ENCODE peak calls at places on chromosomes 1 and 21, in eight cellular contexts. Z, D, P, B, T, W, Q and L are unnamed samples. For H3K36me3, the result is how much of the 10 kb centered on the place peaks cover.

GRCh38 chr1:69613414-69613813 is 45.7 kb downstream of the LRRC7 start:
- DNase-seq in Z (no peak), D (no peak), P (no peak), B (no peak), T (no peak), W (no peak), Q (no peak), L (no peak)

GRCh38 chr1:197799271-197799670 is 24.0 kb upstream of the DENND1B start:
- DNase-seq in Z (no peak), D (no peak), P (no peak), B (no peak), T (no peak), W (no peak), Q (no peak), L (peak)

GRCh38 chr21:38323721-38324591 is 67.2 kb downstream of the KCNJ15 start:
- DNase-seq in Z (no peak), D (no peak), P (peak), B (no peak), T (no peak), W (peak), Q (no peak), L (no peak)

GRCh38 chr1:230982698-230983097 is 3.8 kb downstream of the ARV1 start:
- DNase-seq in Z (no peak), D (no peak), P (no peak), B (no peak), T (no peak), W (no peak), Q (no peak), L (peak)

GRCh38 chr1:24875257-24875656 is 54.8 kb downstream of the RUNX3 start:
- DNase-seq in Z (no peak), D (no peak), P (no peak), B (no peak), T (no peak), W (no peak), Q (no peak), L (no peak)

GRCh38 chr1:121558514-121558913 is 373.7 kb downstream of the SRGAP2C start:
- DNase-seq in Z (no peak), D (peak), P (no peak), B (no peak), T (no peak), W (peak), Q (no peak), L (peak)

GRCh38 chr21:45590246-45590725 is 48.0 kb upstream of the SLC19A1 start:
- DNase-seq in Z (peak), D (peak), P (no peak), B (no peak), T (peak), W (no peak), Q (peak), L (peak)

GRCh38 chr1:47469405-47469759 is 31.5 kb downstream of the FOXD2 start:
- DNase-seq in Z (no peak), D (no peak), P (no peak), B (no peak), T (no peak), W (no peak), Q (no peak), L (no peak)

GRCh38 chr1:66553846-66554245 is 19.9 kb downstream of the SGIP1 start:
- DNase-seq in Z (no peak), D (no peak), P (no peak), B (no peak), T (no peak), W (no peak), Q (no peak), L (no peak)

GRCh38 chr1:177413982-177414654 is 243.4 kb downstream of the BRINP2 start:
- DNase-seq in Z (no peak), D (no peak), P (no peak), B (no peak), T (no peak), W (no peak), Q (no peak), L (no peak)

GRCh38 chr1:234507626-234508387 is 28.8 kb upstream of the TARBP1 start:
- DNase-seq in Z (no peak), D (no peak), P (no peak), B (no peak), T (no peak), W (no peak), Q (no peak), L (no peak)

GRCh38 chr1:18635833-18636671 is 5.4 kb downstream of the PAX7 start:
- DNase-seq in Z (no peak), D (no peak), P (no peak), B (no peak), T (no peak), W (no peak), Q (no peak), L (no peak)

GRCh38 chr1:198700396-198700795 is 61.6 kb downstream of the PTPRC start:
- DNase-seq in Z (no peak), D (no peak), P (no peak), B (no peak), T (no peak), W (no peak), Q (no peak), L (no peak)

GRCh38 chr21:34022557-34023335 is 50.6 kb upstream of the MRPS6 start:
- DNase-seq in Z (no peak), D (no peak), P (peak), B (no peak), T (no peak), W (no peak), Q (no peak), L (no peak)

GRCh38 chr1:186446138-186446537 is 14.8 kb downstream of the PDC start:
- DNase-seq in Z (no peak), D (no peak), P (no peak), B (no peak), T (no peak), W (no peak), Q (no peak), L (no peak)

GRCh38 chr1:2046225-2046917 is 3.8 kb upstream of the PRKCZ start:
- DNase-seq in Z (peak), D (peak), P (no peak), B (no peak), T (peak), W (peak), Q (peak), L (peak)

GRCh38 chr1:27341525-27342252 is at the start of gene SYTL1:
- DNase-seq in Z (peak), D (no peak), P (peak), B (no peak), T (peak), W (no peak), Q (no peak), L (peak)

GRCh38 chr1:43253876-43254275 is 15.9 kb upstream of the TMEM125 start:
- DNase-seq in Z (no peak), D (no peak), P (no peak), B (no peak), T (peak), W (no peak), Q (no peak), L (no peak)

GRCh38 chr1:90763930-90764329 is 46.8 kb upstream of the BARHL2 start:
- DNase-seq in Z (no peak), D (no peak), P (no peak), B (no peak), T (no peak), W (no peak), Q (no peak), L (no peak)

GRCh38 chr1:117092594-117092993 is 29.0 kb downstream of the TRIM45 start:
- DNase-seq in Z (no peak), D (no peak), P (no peak), B (no peak), T (no peak), W (no peak), Q (no peak), L (peak)

GRCh38 chr1:235781807-235782206 is 84.9 kb downstream of the LYST start:
- DNase-seq in Z (no peak), D (no peak), P (no peak), B (no peak), T (no peak), W (no peak), Q (no peak), L (peak)

GRCh38 chr1:235775461-235775860 is 91.2 kb downstream of the LYST start:
- DNase-seq in Z (no peak), D (no peak), P (no peak), B (no peak), T (no peak), W (no peak), Q (no peak), L (no peak)

GRCh38 chr1:235779770-235780169 is 86.9 kb downstream of the LYST start:
- DNase-seq in Z (no peak), D (no peak), P (no peak), B (no peak), T (no peak), W (no peak), Q (no peak), L (no peak)

GRCh38 chr1:235776396-235776795 is 90.3 kb downstream of the LYST start:
- DNase-seq in Z (no peak), D (no peak), P (no peak), B (no peak), T (no peak), W (no peak), Q (no peak), L (no peak)
- H3K36me3 ChIP-seq in Z (under half), D (under half), P (under half), B (half or more), T (half or more), W (under half), Q (half or more), L (under half)

GRCh38 chr1:209831615-209832014 is 3.8 kb downstream of the UTP25 start:
- DNase-seq in Z (no peak), D (no peak), P (no peak), B (no peak), T (no peak), W (no peak), Q (no peak), L (peak)
- H3K36me3 ChIP-seq in Z (under half), D (under half), P (under half), B (half or more), T (half or more), W (under half), Q (half or more), L (half or more)

GRCh38 chr1:37851271-37851670 is 8.1 kb downstream of the MTF1 start:
- DNase-seq in Z (no peak), D (no peak), P (no peak), B (no peak), T (no peak), W (no peak), Q (no peak), L (no peak)
- H3K36me3 ChIP-seq in Z (under half), D (under half), P (under half), B (under half), T (under half), W (under half), Q (under half), L (under half)

DNA sequence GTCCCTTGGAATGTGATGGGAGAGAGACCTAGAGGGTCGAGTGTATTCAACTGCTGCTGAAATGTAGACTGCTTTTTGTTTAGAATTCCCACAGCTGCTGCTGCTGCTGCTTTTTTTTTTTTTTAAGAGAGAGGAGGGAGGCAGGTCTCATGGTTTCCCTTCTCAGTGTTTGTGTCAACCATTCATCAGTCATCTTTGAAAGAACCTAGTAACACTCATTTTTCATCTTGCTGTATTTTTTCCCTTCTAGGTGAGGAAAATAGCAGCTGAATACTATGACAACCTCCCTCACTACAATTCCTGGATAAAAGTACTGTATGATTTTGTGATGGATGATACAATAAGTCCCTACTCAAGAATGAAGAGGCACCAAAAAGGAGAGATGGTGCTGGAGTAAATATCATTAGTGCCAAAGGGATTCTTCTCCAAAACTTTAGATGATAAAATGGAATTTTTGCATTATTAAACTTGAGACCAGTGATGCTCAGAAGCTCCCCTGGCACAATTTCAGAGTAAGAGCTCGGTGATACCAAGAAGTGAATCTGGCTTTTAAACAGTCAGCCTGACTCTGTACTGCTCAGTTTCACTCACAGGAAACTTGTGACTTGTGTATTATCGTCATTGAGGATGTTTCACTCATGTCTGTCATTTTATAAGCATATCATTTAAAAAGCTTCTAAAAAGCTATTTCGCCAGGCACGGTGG is 9.2 kb downstream of the DEGS1 start:
- DNase-seq in Z (no peak), D (no peak), P (no peak), B (no peak), T (no peak), W (no peak), Q (no peak), L (no peak)
- H3K36me3 ChIP-seq in Z (under half), D (under half), P (under half), B (half or more), T (under half), W (under half), Q (under half), L (under half)

GRCh38 chr21:42913461-42913860 is 12.0 kb downstream of the ERVH48-1 start:
- DNase-seq in Z (no peak), D (no peak), P (no peak), B (no peak), T (no peak), W (no peak), Q (no peak), L (peak)
- H3K36me3 ChIP-seq in Z (under half), D (under half), P (under half), B (half or more), T (under half), W (under half), Q (under half), L (under half)

GRCh38 chr1:29468501-29468900 is 232.2 kb downstream of the PTPRU start:
- DNase-seq in Z (no peak), D (no peak), P (no peak), B (no peak), T (no peak), W (no peak), Q (no peak), L (no peak)
- H3K36me3 ChIP-seq in Z (under half), D (under half), P (under half), B (under half), T (under half), W (under half), Q (under half), L (under half)

GRCh38 chr21:32314806-32315205 is 16.2 kb downstream of the MRAP start:
- DNase-seq in Z (no peak), D (no peak), P (no peak), B (no peak), T (no peak), W (no peak), Q (no peak), L (no peak)

GRCh38 chr21:32315511-32316362 is 17.1 kb downstream of the MRAP start:
- DNase-seq in Z (no peak), D (no peak), P (no peak), B (no peak), T (no peak), W (no peak), Q (no peak), L (no peak)

GRCh38 chr21:32317726-32318125 is 19.1 kb downstream of the MRAP start:
- DNase-seq in Z (no peak), D (no peak), P (no peak), B (no peak), T (no peak), W (no peak), Q (no peak), L (no peak)

GRCh38 chr21:32319012-32319411 is 20.4 kb downstream of the MRAP start:
- DNase-seq in Z (no peak), D (no peak), P (no peak), B (no peak), T (no peak), W (no peak), Q (no peak), L (no peak)

GRCh38 chr21:32316363-32317215 is 17.9 kb downstream of the MRAP start:
- DNase-seq in Z (no peak), D (no peak), P (no peak), B (no peak), T (no peak), W (no peak), Q (no peak), L (no peak)
- H3K36me3 ChIP-seq in Z (under half), D (under half), P (under half), B (half or more), T (half or more), W (half or more), Q (half or more), L (half or more)

DNA sequence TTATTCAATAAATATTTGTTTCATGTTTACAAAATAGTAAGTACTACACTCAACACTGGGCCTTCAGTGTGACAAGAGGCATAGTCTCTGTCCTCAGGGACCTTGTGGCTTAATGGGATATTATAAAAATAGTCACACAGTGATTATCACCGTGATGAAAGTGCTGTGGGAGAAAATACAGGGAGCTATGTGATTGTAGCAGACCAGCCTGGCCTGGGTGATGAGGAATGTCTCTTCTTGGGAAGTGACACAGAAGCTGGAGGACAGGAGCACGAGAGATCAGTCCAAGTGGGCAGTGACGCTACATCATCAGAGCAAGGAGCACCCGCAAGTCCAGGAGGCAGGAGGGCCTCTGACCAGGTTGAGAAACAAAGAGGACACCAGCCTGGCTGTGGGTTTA is 260.0 kb downstream of the SIPA1L2 start:
- DNase-seq in Z (no peak), D (peak), P (no peak), B (no peak), T (no peak), W (no peak), Q (no peak), L (no peak)
- H3K36me3 ChIP-seq in Z (under half), D (under half), P (under half), B (under half), T (under half), W (under half), Q (under half), L (under half)

GRCh38 chr1:6546326-6546725 is 8.0 kb downstream of the NOL9 start:
- DNase-seq in Z (no peak), D (peak), P (no peak), B (no peak), T (no peak), W (no peak), Q (no peak), L (no peak)
- H3K36me3 ChIP-seq in Z (under half), D (under half), P (under half), B (half or more), T (half or more), W (under half), Q (half or more), L (half or more)